ENCODE peak calls at places on chromosomes 4 and X, in seven cellular contexts. One of them, this sample, is unnamed.

GRCh38 chr4:85806346-85806745 is 331.4 kb downstream of the ARHGAP24 start:
- DNase-seq in HCT116: no peak
- DNase-seq in GM12878: no peak
- DNase-seq in HepG2: no peak
- DNase-seq in K562: no peak
- DNase-seq in SK-N-SH: no peak
- DNase-seq in H1: no peak
- DNase-seq in this sample: no peak

GRCh38 chrX:133495464-133496391 is 80.4 kb upstream of the GPC4 start:
- DNase-seq in H1: no peak
- DNase-seq in HCT116: no peak
- DNase-seq in SK-N-SH: no peak
- DNase-seq in K562: no peak
- DNase-seq in GM12878: no peak
- DNase-seq in HepG2: no peak
- DNase-seq in this sample: no peak

GRCh38 chrX:124699876-124700275 is 353.5 kb downstream of the SH2D1A start:
- DNase-seq in K562: no peak
- DNase-seq in HepG2: no peak
- DNase-seq in GM12878: no peak
- DNase-seq in H1: no peak
- DNase-seq in SK-N-SH: no peak
- DNase-seq in HCT116: no peak
- DNase-seq in this sample: no peak

GRCh38 chrX:103063191-103063845 is 653 bp downstream of the BEX1 start:
- DNase-seq in GM12878: no peak
- DNase-seq in HepG2: peak; percentile 9
- DNase-seq in H1: peak; percentile 7
- DNase-seq in K562: no peak
- DNase-seq in HCT116: no peak
- DNase-seq in SK-N-SH: peak; percentile 78
- DNase-seq in this sample: peak; percentile 9

GRCh38 chr4:147194107-147194506 is 248.4 kb upstream of the TTC29 start:
- DNase-seq in H1: no peak
- DNase-seq in HCT116: no peak
- DNase-seq in HepG2: no peak
- DNase-seq in GM12878: no peak
- DNase-seq in K562: no peak
- DNase-seq in SK-N-SH: no peak
- DNase-seq in this sample: no peak

GRCh38 chrX:1463581-1464281 is 11.0 kb upstream of the ASMTL start:
- DNase-seq in HepG2: no peak
- DNase-seq in K562: no peak
- DNase-seq in GM12878: no peak
- DNase-seq in SK-N-SH: no peak
- DNase-seq in HCT116: no peak
- DNase-seq in H1: no peak
- DNase-seq in this sample: no peak

GRCh38 chr4:121155893-121156292 is 8.2 kb downstream of the TNIP3 start:
- DNase-seq in H1: no peak
- DNase-seq in GM12878: no peak
- DNase-seq in HCT116: no peak
- DNase-seq in SK-N-SH: peak; percentile 4
- DNase-seq in K562: no peak
- DNase-seq in HepG2: no peak
- DNase-seq in this sample: no peak

GRCh38 chr4:16269742-16270522 is 43.7 kb upstream of the TAPT1 start:
- DNase-seq in HepG2: no peak
- DNase-seq in K562: no peak
- DNase-seq in H1: no peak
- DNase-seq in HCT116: no peak
- DNase-seq in SK-N-SH: no peak
- DNase-seq in GM12878: no peak
- DNase-seq in this sample: no peak

GRCh38 chr4:55733874-55734437 is 85.6 kb upstream of the EXOC1L start:
- DNase-seq in H1: no peak
- DNase-seq in HCT116: peak; percentile 83
- DNase-seq in SK-N-SH: peak; percentile 17
- DNase-seq in HepG2: peak; percentile 8
- DNase-seq in K562: peak; percentile 60
- DNase-seq in GM12878: no peak
- DNase-seq in this sample: no peak

GRCh38 chr4:119550857-119551532 is 77.6 kb downstream of the PDE5A start:
- DNase-seq in K562: no peak
- DNase-seq in SK-N-SH: no peak
- DNase-seq in HCT116: no peak
- DNase-seq in HepG2: no peak
- DNase-seq in GM12878: no peak
- DNase-seq in H1: no peak
- DNase-seq in this sample: no peak

GRCh38 chr4:31291238-31291637 is 571.1 kb downstream of the PCDH7 start:
- DNase-seq in SK-N-SH: no peak
- DNase-seq in HepG2: no peak
- DNase-seq in H1: peak; percentile 1
- DNase-seq in K562: no peak
- DNase-seq in GM12878: peak; percentile 9
- DNase-seq in HCT116: no peak
- DNase-seq in this sample: no peak

GRCh38 chrX:131565909-131566308 is 22.0 kb downstream of the OR13H1 start:
- DNase-seq in HepG2: no peak
- DNase-seq in H1: no peak
- DNase-seq in K562: peak; percentile 52
- DNase-seq in GM12878: no peak
- DNase-seq in SK-N-SH: no peak
- DNase-seq in HCT116: no peak
- DNase-seq in this sample: peak; percentile 30

GRCh38 chr4:182955411-182955810 is 38.2 kb upstream of the DCTD start:
- DNase-seq in HepG2: no peak
- DNase-seq in K562: no peak
- DNase-seq in H1: no peak
- DNase-seq in HCT116: no peak
- DNase-seq in GM12878: no peak
- DNase-seq in SK-N-SH: no peak
- DNase-seq in this sample: no peak

DNA sequence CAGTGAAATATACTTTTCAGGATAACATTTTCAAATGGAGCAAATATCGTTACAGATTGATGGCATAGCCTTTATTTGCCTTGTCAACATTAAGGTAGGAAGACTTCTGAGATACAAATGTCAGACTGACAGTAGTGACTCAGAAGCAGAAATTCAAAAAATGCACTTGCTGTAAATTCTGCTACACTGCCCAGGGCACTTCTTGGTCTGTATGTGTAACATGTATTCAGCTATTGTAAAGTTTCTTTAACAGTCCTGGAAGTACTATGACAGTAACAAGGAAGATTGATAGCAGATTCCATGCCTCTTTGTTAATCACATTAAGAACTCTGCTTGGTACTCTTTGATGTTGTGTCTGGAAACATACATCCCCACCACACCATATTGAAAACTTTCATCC is 69.6 kb upstream of the PCDH18 start:
- DNase-seq in HepG2: no peak
- DNase-seq in SK-N-SH: no peak
- DNase-seq in GM12878: no peak
- DNase-seq in H1: no peak
- DNase-seq in K562: no peak
- DNase-seq in HCT116: no peak
- DNase-seq in this sample: peak; percentile 25
- TF ChIP-seq JUND in HepG2: no peak
- TF ChIP-seq JUND in SK-N-SH: peak; percentile 31
- TF ChIP-seq JUND in GM12878: no peak
- TF ChIP-seq JUND in H1: no peak
- TF ChIP-seq JUND in K562: no peak
- TF ChIP-seq JUND in HCT116: no peak
- TF ChIP-seq JUND in this sample: no peak

GRCh38 chr4:70739496-70740337 is 18.0 kb downstream of the RUFY3 start:
- DNase-seq in K562: no peak
- DNase-seq in H1: no peak
- DNase-seq in HepG2: peak; percentile 13
- DNase-seq in SK-N-SH: no peak
- DNase-seq in GM12878: no peak
- DNase-seq in HCT116: no peak
- DNase-seq in this sample: no peak

GRCh38 chr4:70734971-70735370 is 13.2 kb downstream of the RUFY3 start:
- DNase-seq in GM12878: no peak
- DNase-seq in H1: no peak
- DNase-seq in HCT116: no peak
- DNase-seq in K562: no peak
- DNase-seq in SK-N-SH: no peak
- DNase-seq in HepG2: no peak
- DNase-seq in this sample: no peak

GRCh38 chr4:70737409-70737808 is 15.6 kb downstream of the RUFY3 start:
- DNase-seq in H1: no peak
- DNase-seq in K562: no peak
- DNase-seq in GM12878: no peak
- DNase-seq in HepG2: no peak
- DNase-seq in HCT116: no peak
- DNase-seq in SK-N-SH: no peak
- DNase-seq in this sample: no peak

GRCh38 chr4:70737006-70737405 is 15.2 kb downstream of the RUFY3 start:
- DNase-seq in K562: no peak
- DNase-seq in SK-N-SH: no peak
- DNase-seq in H1: no peak
- DNase-seq in HepG2: no peak
- DNase-seq in HCT116: no peak
- DNase-seq in GM12878: no peak
- DNase-seq in this sample: no peak

DNA sequence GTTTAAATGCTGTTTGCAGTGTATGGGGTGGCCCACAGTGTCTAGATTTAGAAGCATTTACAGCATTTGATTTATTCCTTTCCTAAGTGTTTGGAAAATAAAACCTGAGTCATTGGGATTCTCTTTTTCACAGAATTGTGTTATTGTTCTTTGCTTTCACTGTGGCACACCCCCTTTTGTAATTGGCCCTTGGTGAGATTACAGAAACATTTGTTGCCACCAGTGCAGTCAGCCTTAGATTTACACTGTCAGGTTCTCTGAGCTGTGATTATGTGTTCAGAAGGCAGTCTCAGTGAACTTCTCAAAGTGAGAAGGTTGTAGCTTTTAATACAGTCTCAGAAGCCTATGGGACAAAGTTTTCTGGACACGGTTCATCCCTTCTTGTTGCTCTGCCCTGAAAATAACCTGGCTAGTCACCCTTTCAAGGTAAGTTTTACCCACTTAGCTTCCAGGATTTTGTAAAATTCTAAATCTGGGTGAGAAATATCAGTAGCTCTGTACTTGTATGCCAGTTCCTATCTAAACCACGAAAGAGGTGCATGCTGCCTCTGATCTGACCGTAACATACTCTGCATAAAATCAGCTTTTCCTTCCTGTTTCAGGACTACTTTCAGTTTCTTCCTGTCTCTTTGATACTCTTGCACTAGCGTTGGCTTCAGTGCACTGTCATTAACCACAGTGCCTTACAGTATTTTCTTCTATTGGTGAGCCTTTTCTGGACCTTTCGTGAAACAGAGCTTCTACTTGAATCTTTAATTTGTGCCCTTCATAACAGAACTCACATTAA is 12.6 kb downstream of the RUFY3 start:
- DNase-seq in K562: no peak
- DNase-seq in HepG2: peak; percentile 12
- DNase-seq in HCT116: no peak
- DNase-seq in SK-N-SH: no peak
- DNase-seq in H1: no peak
- DNase-seq in GM12878: peak; percentile 74
- DNase-seq in this sample: no peak
- TF ChIP-seq JUND in K562: no peak
- TF ChIP-seq JUND in HepG2: no peak
- TF ChIP-seq JUND in HCT116: no peak
- TF ChIP-seq JUND in SK-N-SH: no peak
- TF ChIP-seq JUND in H1: no peak
- TF ChIP-seq JUND in GM12878: no peak
- TF ChIP-seq JUND in this sample: no peak

GRCh38 chr4:3307486-3307885 is 14.7 kb downstream of the RGS12 start:
- DNase-seq in SK-N-SH: no peak
- DNase-seq in HepG2: no peak
- DNase-seq in K562: no peak
- DNase-seq in HCT116: no peak
- DNase-seq in GM12878: no peak
- DNase-seq in H1: no peak
- DNase-seq in this sample: no peak

GRCh38 chr4:3304831-3305609 is 12.2 kb downstream of the RGS12 start:
- DNase-seq in SK-N-SH: peak; percentile 76
- DNase-seq in K562: no peak
- DNase-seq in H1: no peak
- DNase-seq in GM12878: no peak
- DNase-seq in HCT116: no peak
- DNase-seq in HepG2: no peak
- DNase-seq in this sample: no peak

GRCh38 chr4:3307060-3307459 is 14.2 kb downstream of the RGS12 start:
- DNase-seq in HepG2: no peak
- DNase-seq in SK-N-SH: no peak
- DNase-seq in GM12878: no peak
- DNase-seq in HCT116: no peak
- DNase-seq in H1: no peak
- DNase-seq in K562: no peak
- DNase-seq in this sample: no peak

GRCh38 chr4:3306465-3306864 is 13.6 kb downstream of the RGS12 start:
- DNase-seq in K562: no peak
- DNase-seq in HepG2: no peak
- DNase-seq in GM12878: no peak
- DNase-seq in HCT116: no peak
- DNase-seq in SK-N-SH: no peak
- DNase-seq in H1: no peak
- DNase-seq in this sample: no peak

DNA sequence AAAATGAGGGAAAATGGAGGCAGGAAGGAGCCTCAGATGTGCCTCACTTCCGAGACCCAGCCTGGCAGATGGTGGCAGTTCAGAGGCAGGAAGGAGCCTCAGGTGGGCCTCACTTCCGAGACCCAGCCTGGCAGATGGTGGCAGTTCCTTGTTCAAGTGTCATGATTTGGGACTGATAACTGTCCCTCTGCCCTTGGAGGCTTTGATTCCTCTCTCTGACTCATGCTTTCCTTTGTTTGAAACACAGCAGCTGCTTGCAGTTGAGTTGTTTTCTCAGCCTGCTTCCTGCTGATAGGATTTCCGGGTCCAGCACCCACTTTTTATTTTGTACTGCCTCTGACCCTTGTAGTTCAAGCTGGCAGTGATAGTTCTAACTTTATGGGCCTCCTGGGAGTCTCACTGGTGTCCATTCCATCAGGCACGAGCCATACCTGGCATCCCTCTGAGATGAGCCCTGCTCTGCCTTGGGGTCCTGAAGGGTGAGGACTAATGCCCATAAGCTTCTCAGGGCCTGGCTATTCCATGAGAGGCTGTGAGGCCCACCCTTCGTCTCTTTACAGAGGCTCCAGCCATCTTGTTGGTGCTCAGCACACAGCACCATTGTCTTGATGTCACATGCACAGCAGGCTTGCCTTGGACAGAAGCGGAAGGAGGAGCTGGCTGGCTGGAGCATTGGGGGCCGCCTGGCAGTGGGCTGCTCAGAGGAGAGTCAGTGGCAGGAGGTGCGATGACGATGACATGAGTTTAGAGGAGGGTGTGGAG is 13.0 kb downstream of the RGS12 start:
- DNase-seq in H1: no peak
- DNase-seq in GM12878: no peak
- DNase-seq in HCT116: no peak
- DNase-seq in HepG2: no peak
- DNase-seq in SK-N-SH: no peak
- DNase-seq in K562: no peak
- DNase-seq in this sample: no peak
- TF ChIP-seq JUND in H1: no peak
- TF ChIP-seq JUND in GM12878: no peak
- TF ChIP-seq JUND in HCT116: no peak
- TF ChIP-seq JUND in HepG2: no peak
- TF ChIP-seq JUND in SK-N-SH: no peak
- TF ChIP-seq JUND in K562: peak; percentile 86
- TF ChIP-seq JUND in this sample: no peak

GRCh38 chr4:127788517-127788916 is 6.4 kb downstream of the HSPA4L start:
- DNase-seq in SK-N-SH: peak; percentile 21
- DNase-seq in GM12878: no peak
- DNase-seq in HCT116: peak; percentile 18
- DNase-seq in K562: no peak
- DNase-seq in H1: no peak
- DNase-seq in HepG2: peak; percentile 40
- DNase-seq in this sample: no peak
- TF ChIP-seq JUND in SK-N-SH: no peak
- TF ChIP-seq JUND in GM12878: no peak
- TF ChIP-seq JUND in HCT116: no peak
- TF ChIP-seq JUND in K562: no peak
- TF ChIP-seq JUND in H1: no peak
- TF ChIP-seq JUND in HepG2: no peak
- TF ChIP-seq JUND in this sample: no peak

This sample was measured in T47D.